ENCODE peak calls at places on chromosome 2, in four cellular contexts. U is K562, F is GM12878, A is HepG2. I is an unnamed sample.

GRCh38 chr2:202327887-202328286 is 48.2 kb upstream of the BMPR2 start:
- DNase-seq in U (no peak), F (no peak), A (no peak), I (no peak)

GRCh38 chr2:25331686-25332365 is 9.9 kb downstream of the DNMT3A start:
- DNase-seq in U (no peak), F (no peak), A (no peak), I (no peak)

GRCh38 chr2:11446733-11447248 is 19.2 kb downstream of the E2F6 start:
- DNase-seq in U (peak; percentile 62), F (no peak), A (peak; percentile 75), I (peak; percentile 85)

GRCh38 chr2:142112648-142113278 is 18.1 kb downstream of the LRP1B start:
- DNase-seq in U (no peak), F (no peak), A (no peak), I (no peak)

GRCh38 chr2:227774011-227774624 is 28.4 kb downstream of the SCYGR8 start:
- DNase-seq in U (peak; percentile 14), F (no peak), A (peak; percentile 69), I (peak; percentile 49)

GRCh38 chr2:173555833-173556232 is 201.2 kb downstream of the CDCA7 start:
- DNase-seq in U (no peak), F (no peak), A (no peak), I (no peak)

GRCh38 chr2:98476192-98476868 is 31.7 kb downstream of the INPP4A start:
- DNase-seq in U (no peak), F (no peak), A (no peak), I (no peak)

GRCh38 chr2:11567631-11568031 is 33.8 kb downstream of the GREB1 start:
- DNase-seq in U (no peak), F (no peak), A (no peak), I (no peak)

GRCh38 chr2:930935-931334 is 19.7 kb upstream of the SNTG2 start:
- DNase-seq in U (no peak), F (no peak), A (no peak), I (no peak)

GRCh38 chr2:68411397-68412126 is 46.5 kb downstream of the PLEK start:
- DNase-seq in U (peak; percentile 28), F (peak; percentile 84), A (no peak), I (no peak)

GRCh38 chr2:21256006-21256405 is 132.2 kb downstream of the TDRD15 start:
- DNase-seq in U (peak; percentile 63), F (peak; percentile 51), A (no peak), I (no peak)

GRCh38 chr2:73175663-73176204 is 26.6 kb upstream of the NOTO start:
- DNase-seq in U (peak; percentile 89), F (no peak), A (peak; percentile 53), I (no peak)
- TF ChIP-seq HDAC2 in U (no peak), F (no peak), A (peak; percentile 53), I (no peak)

GRCh38 chr2:38191516-38191915 is 115.6 kb upstream of the CYP1B1 start:
- DNase-seq in U (no peak), F (no peak), A (no peak), I (no peak)

GRCh38 chr2:38192976-38193375 is 117.0 kb upstream of the CYP1B1 start:
- DNase-seq in U (no peak), F (no peak), A (no peak), I (no peak)

GRCh38 chr2:38187416-38188127 is 111.6 kb upstream of the CYP1B1 start:
- DNase-seq in U (no peak), F (no peak), A (no peak), I (no peak)

GRCh38 chr2:38192046-38192445 is 116.1 kb upstream of the CYP1B1 start:
- DNase-seq in U (no peak), F (no peak), A (no peak), I (no peak)

DNA sequence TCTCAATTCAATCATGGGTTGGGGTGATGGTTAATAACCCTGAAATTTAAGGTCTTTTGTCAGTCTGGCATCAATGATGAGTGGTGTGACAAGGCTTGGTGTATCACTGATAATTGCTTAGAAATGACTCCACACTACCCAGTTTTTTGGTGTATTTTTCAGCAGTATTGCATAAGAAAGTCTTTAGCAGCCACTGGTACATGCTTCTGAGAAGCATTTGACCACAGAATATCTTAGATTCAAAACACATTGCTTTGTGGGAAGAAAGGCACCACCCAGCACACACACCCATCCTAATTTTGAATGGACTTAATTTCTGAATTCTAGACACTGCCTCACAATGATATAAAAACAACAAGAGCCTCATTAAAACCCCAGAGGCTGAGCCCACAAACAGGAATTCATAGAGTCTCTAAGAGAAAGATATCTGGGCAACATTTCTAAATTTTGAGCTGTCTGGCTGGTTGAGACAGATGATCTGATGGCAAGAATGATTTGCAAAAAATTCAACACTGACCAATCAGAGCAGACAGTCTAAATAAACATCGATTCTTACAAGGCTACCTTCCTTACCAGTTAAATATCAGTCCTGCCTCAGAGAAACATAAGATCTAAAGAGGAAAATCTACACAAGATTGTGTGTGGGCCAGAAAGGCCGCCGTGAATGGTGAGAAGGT is 114.7 kb upstream of the CYP1B1 start:
- DNase-seq in U (no peak), F (no peak), A (no peak), I (no peak)
- TF ChIP-seq ATF2 in U (no peak), F (no peak), A (no peak), I (no peak)

DNA sequence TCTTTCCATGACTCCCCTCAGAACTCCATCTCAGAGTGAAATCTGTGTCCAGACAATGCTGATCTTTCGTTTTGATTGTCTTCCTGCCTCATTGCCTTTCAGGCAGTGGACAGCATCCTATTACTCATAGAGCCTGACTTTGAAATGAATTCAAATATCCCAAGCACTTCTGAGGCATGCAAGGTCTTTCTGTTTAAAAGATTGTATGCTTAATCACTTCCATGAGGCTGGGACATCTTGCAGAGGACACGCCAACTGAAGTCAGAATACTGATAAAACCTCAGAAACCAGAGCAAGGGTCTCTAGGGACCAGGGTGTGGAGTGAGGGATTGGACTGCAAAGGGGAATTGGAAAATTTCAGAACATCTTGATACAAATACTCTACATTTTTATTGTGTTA is 836.5 kb upstream of the ID2 start:
- DNase-seq in U (no peak), F (no peak), A (peak; percentile 10), I (no peak)
- TF ChIP-seq HDAC2 in U (no peak), F (no peak), A (no peak), I (no peak)

GRCh38 chr2:222398446-222398885 is 25.9 kb upstream of the SGPP2 start:
- DNase-seq in U (no peak), F (no peak), A (no peak), I (no peak)

GRCh38 chr2:222399038-222399783 is 25.1 kb upstream of the SGPP2 start:
- DNase-seq in U (no peak), F (no peak), A (no peak), I (no peak)

GRCh38 chr2:222408684-222409083 is 15.7 kb upstream of the SGPP2 start:
- DNase-seq in U (no peak), F (no peak), A (no peak), I (no peak)

DNA sequence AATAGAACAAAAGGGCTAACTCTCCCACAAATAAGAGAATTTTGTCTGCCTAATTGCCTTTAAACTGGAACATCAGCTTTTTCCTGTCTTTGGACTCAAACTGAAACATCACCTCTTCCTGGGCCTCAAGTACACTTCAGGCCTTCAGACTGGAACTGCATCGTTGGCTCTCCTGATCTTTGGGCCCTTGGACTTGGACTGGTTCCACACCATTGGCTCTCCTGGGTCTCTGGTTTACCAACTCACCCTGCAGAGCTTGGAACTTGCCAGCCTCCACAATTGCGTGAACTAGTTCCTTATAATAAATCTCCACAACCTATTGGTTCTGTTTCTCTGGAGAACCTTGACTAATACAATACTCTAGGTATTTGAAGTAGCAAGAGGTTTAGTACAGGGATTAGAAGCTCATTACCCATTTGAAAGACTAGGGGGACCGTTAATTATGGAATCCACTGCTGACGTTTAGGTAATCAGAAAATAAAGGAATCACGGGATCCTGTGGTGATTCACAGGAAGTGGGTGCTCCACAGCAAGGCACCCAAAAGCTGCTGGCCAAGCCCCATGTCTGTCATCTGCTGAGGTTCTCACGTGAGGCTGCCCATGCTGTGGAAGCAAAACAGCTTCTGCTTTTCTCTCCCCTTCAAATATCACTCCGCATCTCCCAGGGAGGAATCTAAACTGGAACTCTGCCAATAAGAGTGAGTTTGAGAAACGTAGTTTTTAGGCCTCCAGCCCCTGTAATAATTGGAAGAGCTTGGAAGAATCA is 20.0 kb upstream of the SGPP2 start:
- DNase-seq in U (no peak), F (no peak), A (no peak), I (no peak)
- TF ChIP-seq ATF2 in U (no peak), F (no peak), A (no peak), I (no peak)

I was measured in H1.